ENCODE peak calls at places on chromosomes 12 and 14, in ten cellular contexts. D is EL; Q is stimulated activated CD4-positive, alpha-beta T cell treated with anti-CD3 and anti-CD28 coated beads, Interleukin-2, amount 100 ng/mL, for 48 hours; M is kidney tubule cell; L is non-pigmented ciliary epithelial cell; P is heart left ventricle; S is naive thymus-derived CD8-positive, alpha-beta T cell; I is body of pancreas; E is NCI-H748 treated with DMSO at 0.1 percent for 48 hours; V is fibroblast of villous mesenchyme. R is an unnamed sample.

GRCh38 chr12:19873146-19873545 is 433.9 kb downstream of the AEBP2 start:
- DNase-seq in D (peak; percentile 14), Q (no peak), L (no peak), P (no peak), S (no peak), I (no peak), M (no peak), V (no peak), E (no peak), R (no peak)

GRCh38 chr12:26428420-26428819 is 233.0 kb downstream of the SSPN start:
- DNase-seq in M (no peak), P (no peak), V (no peak), I (no peak), E (no peak), Q (no peak), S (no peak), D (peak; percentile 41), L (no peak), R (no peak)

GRCh38 chr12:55610598-55610997 is 26.1 kb upstream of the OR10P1 start:
- DNase-seq in M (no peak), S (no peak), I (no peak), L (no peak), Q (no peak), D (no peak), V (no peak), E (no peak), P (no peak), R (no peak)

GRCh38 chr14:61538464-61539022 is 156.8 kb upstream of the HIF1A start:
- DNase-seq in P (no peak), L (no peak), E (no peak), D (no peak), S (no peak), Q (no peak), V (no peak), M (no peak), I (no peak), R (no peak)

GRCh38 chr14:89163237-89163636 is 253.8 kb downstream of the FOXN3 start:
- DNase-seq in V (no peak), L (no peak), Q (no peak), E (no peak), M (no peak), S (no peak), I (no peak), P (no peak), D (no peak), R (no peak)

GRCh38 chr12:14577344-14577743 is 9.7 kb upstream of the PLBD1 start:
- DNase-seq in D (no peak), P (no peak), L (peak; percentile 22), E (no peak), M (peak; percentile 48), V (peak; percentile 18), I (no peak), S (peak; percentile 59), Q (no peak), R (no peak)

GRCh38 chr12:121239335-121239678 is 29.4 kb downstream of the P2RX4 start:
- DNase-seq in V (no peak), M (no peak), E (no peak), D (no peak), Q (no peak), P (no peak), I (no peak), S (peak; percentile 23), L (no peak), R (no peak)

GRCh38 chr14:64337901-64338615 is 43.9 kb upstream of the ESR2 start:
- DNase-seq in P (peak; percentile 19), S (no peak), I (peak; percentile 64), M (peak; percentile 65), Q (peak; percentile 63), L (no peak), V (peak; percentile 51), E (peak; percentile 86), D (peak; percentile 73), R (no peak)

GRCh38 chr12:25590021-25590721 is 37.1 kb upstream of the LMNTD1 start:
- DNase-seq in S (peak; percentile 27), D (no peak), P (no peak), I (no peak), L (no peak), Q (peak; percentile 16), E (no peak), M (no peak), V (no peak), R (peak; percentile 27)

GRCh38 chr12:5622280-5622679 is 190.4 kb downstream of the NTF3 start:
- DNase-seq in L (no peak), Q (no peak), V (no peak), S (no peak), M (no peak), P (no peak), E (no peak), I (no peak), D (peak; percentile 11), R (no peak)

GRCh38 chr12:26303418-26303817 is 108.0 kb downstream of the SSPN start:
- DNase-seq in M (no peak), L (no peak), V (no peak), P (no peak), I (no peak), E (no peak), D (no peak), Q (no peak), S (no peak), R (no peak)

GRCh38 chr12:4143909-4144308 is 129.7 kb upstream of the CCND2 start:
- DNase-seq in S (peak; percentile 19), M (no peak), Q (no peak), V (no peak), L (no peak), D (no peak), E (no peak), P (no peak), I (no peak), R (no peak)

GRCh38 chr12:101256271-101256670 is 23.6 kb upstream of the UTP20 start:
- DNase-seq in M (no peak), D (peak; percentile 3), E (no peak), V (no peak), P (no peak), L (no peak), Q (no peak), I (no peak), S (no peak), R (no peak)

GRCh38 chr14:72812292-72812851 is 81.5 kb downstream of the DPF3 start:
- DNase-seq in S (no peak), V (no peak), M (peak; percentile 70), Q (no peak), L (no peak), I (no peak), P (peak; percentile 71), D (no peak), E (no peak), R (no peak)

GRCh38 chr12:102735104-102735503 is 181.9 kb downstream of the PAH start:
- DNase-seq in S (no peak), D (no peak), V (no peak), E (no peak), L (no peak), M (no peak), Q (no peak), P (no peak), I (no peak), R (no peak)

GRCh38 chr14:90512332-90512951 is 115.6 kb downstream of the CALM1 start:
- DNase-seq in Q (no peak), P (no peak), E (peak; percentile 39), L (no peak), M (no peak), V (no peak), I (no peak), D (no peak), S (no peak), R (no peak)

GRCh38 chr14:96893966-96894622 is 96.9 kb downstream of the VRK1 start:
- DNase-seq in Q (no peak), D (no peak), M (no peak), P (no peak), E (no peak), V (no peak), L (no peak), I (no peak), S (no peak), R (no peak)

GRCh38 chr12:113874999-113875561 is 91.0 kb downstream of the RBM19 start:
- DNase-seq in Q (no peak), I (no peak), L (no peak), V (peak; percentile 61), P (no peak), M (no peak), D (peak; percentile 50), E (no peak), S (no peak), R (no peak)

GRCh38 chr14:68894802-68895201 is 84.3 kb downstream of the ACTN1 start:
- DNase-seq in V (peak; percentile 24), I (no peak), S (no peak), Q (no peak), L (peak; percentile 38), P (no peak), E (no peak), D (peak; percentile 61), M (peak; percentile 39), R (no peak)